ENCODE peak calls at places on chromosomes 2 and 18, in seven cellular contexts. One of them, this sample, is unnamed. For H3K4me1, the result is how much of the 10 kb centered on the place peaks cover.

GRCh38 chr18:9730786-9731185 is 22.7 kb downstream of the RAB31 start:
- DNase-seq in SK-N-SH: no peak
- DNase-seq in pancreas: no peak
- DNase-seq in adipocyte: no peak
- DNase-seq in A673: no peak
- DNase-seq in CD4-positive, alpha-beta memory T cell: no peak
- DNase-seq in CD8-positive, alpha-beta memory T cell: no peak
- DNase-seq in this sample: no peak

GRCh38 chr2:236742936-236743622 is 173.5 kb downstream of the ACKR3 start:
- DNase-seq in SK-N-SH: no peak
- DNase-seq in pancreas: no peak
- DNase-seq in adipocyte: peak
- DNase-seq in A673: no peak
- DNase-seq in CD4-positive, alpha-beta memory T cell: no peak
- DNase-seq in CD8-positive, alpha-beta memory T cell: no peak
- DNase-seq in this sample: no peak

GRCh38 chr2:232455426-232456255 is at the start of gene ALPI:
- DNase-seq in SK-N-SH: no peak
- DNase-seq in pancreas: no peak
- DNase-seq in adipocyte: no peak
- DNase-seq in A673: no peak
- DNase-seq in CD4-positive, alpha-beta memory T cell: no peak
- DNase-seq in CD8-positive, alpha-beta memory T cell: no peak
- DNase-seq in this sample: no peak

GRCh38 chr18:3447035-3447894 is 2.7 kb upstream of the TGIF1 start:
- DNase-seq in SK-N-SH: peak
- DNase-seq in pancreas: no peak
- DNase-seq in adipocyte: peak
- DNase-seq in A673: peak
- DNase-seq in CD4-positive, alpha-beta memory T cell: no peak
- DNase-seq in CD8-positive, alpha-beta memory T cell: no peak
- DNase-seq in this sample: no peak

GRCh38 chr2:120759543-120760331 is 24.1 kb downstream of the GLI2 start:
- DNase-seq in SK-N-SH: no peak
- DNase-seq in pancreas: no peak
- DNase-seq in adipocyte: no peak
- DNase-seq in A673: no peak
- DNase-seq in CD4-positive, alpha-beta memory T cell: no peak
- DNase-seq in CD8-positive, alpha-beta memory T cell: no peak
- DNase-seq in this sample: no peak

GRCh38 chr2:158745067-158745865 is 49.9 kb upstream of the DAPL1 start:
- DNase-seq in SK-N-SH: peak
- DNase-seq in pancreas: peak
- DNase-seq in adipocyte: peak
- DNase-seq in A673: peak
- DNase-seq in CD4-positive, alpha-beta memory T cell: no peak
- DNase-seq in CD8-positive, alpha-beta memory T cell: peak
- DNase-seq in this sample: no peak

GRCh38 chr2:45793564-45793963 is 142.1 kb downstream of the PRKCE start:
- DNase-seq in SK-N-SH: no peak
- DNase-seq in pancreas: peak
- DNase-seq in adipocyte: no peak
- DNase-seq in A673: no peak
- DNase-seq in CD4-positive, alpha-beta memory T cell: no peak
- DNase-seq in CD8-positive, alpha-beta memory T cell: no peak
- DNase-seq in this sample: no peak

GRCh38 chr2:12718662-12719399 is 2.1 kb downstream of the TRIB2 start:
- DNase-seq in SK-N-SH: peak
- DNase-seq in pancreas: no peak
- DNase-seq in adipocyte: peak
- DNase-seq in A673: no peak
- DNase-seq in CD4-positive, alpha-beta memory T cell: peak
- DNase-seq in CD8-positive, alpha-beta memory T cell: peak
- DNase-seq in this sample: peak

GRCh38 chr2:172148246-172148645 is 45.5 kb upstream of the DLX2 start:
- DNase-seq in SK-N-SH: no peak
- DNase-seq in pancreas: no peak
- DNase-seq in adipocyte: peak
- DNase-seq in A673: no peak
- DNase-seq in CD4-positive, alpha-beta memory T cell: no peak
- DNase-seq in CD8-positive, alpha-beta memory T cell: no peak
- DNase-seq in this sample: no peak

GRCh38 chr2:11998626-11999378 is 252.4 kb downstream of the LPIN1 start:
- DNase-seq in SK-N-SH: no peak
- DNase-seq in pancreas: no peak
- DNase-seq in adipocyte: peak
- DNase-seq in A673: no peak
- DNase-seq in CD4-positive, alpha-beta memory T cell: no peak
- DNase-seq in CD8-positive, alpha-beta memory T cell: no peak
- DNase-seq in this sample: no peak

GRCh38 chr2:47785986-47786385 is 3.0 kb downstream of the MSH6 start:
- DNase-seq in SK-N-SH: no peak
- DNase-seq in pancreas: no peak
- DNase-seq in adipocyte: no peak
- DNase-seq in A673: no peak
- DNase-seq in CD4-positive, alpha-beta memory T cell: no peak
- DNase-seq in CD8-positive, alpha-beta memory T cell: no peak
- DNase-seq in this sample: no peak

GRCh38 chr2:235669269-235669831 is 175.5 kb downstream of the AGAP1 start:
- DNase-seq in SK-N-SH: peak
- DNase-seq in pancreas: peak
- DNase-seq in adipocyte: peak
- DNase-seq in A673: peak
- DNase-seq in CD4-positive, alpha-beta memory T cell: peak
- DNase-seq in CD8-positive, alpha-beta memory T cell: no peak
- DNase-seq in this sample: peak

DNA sequence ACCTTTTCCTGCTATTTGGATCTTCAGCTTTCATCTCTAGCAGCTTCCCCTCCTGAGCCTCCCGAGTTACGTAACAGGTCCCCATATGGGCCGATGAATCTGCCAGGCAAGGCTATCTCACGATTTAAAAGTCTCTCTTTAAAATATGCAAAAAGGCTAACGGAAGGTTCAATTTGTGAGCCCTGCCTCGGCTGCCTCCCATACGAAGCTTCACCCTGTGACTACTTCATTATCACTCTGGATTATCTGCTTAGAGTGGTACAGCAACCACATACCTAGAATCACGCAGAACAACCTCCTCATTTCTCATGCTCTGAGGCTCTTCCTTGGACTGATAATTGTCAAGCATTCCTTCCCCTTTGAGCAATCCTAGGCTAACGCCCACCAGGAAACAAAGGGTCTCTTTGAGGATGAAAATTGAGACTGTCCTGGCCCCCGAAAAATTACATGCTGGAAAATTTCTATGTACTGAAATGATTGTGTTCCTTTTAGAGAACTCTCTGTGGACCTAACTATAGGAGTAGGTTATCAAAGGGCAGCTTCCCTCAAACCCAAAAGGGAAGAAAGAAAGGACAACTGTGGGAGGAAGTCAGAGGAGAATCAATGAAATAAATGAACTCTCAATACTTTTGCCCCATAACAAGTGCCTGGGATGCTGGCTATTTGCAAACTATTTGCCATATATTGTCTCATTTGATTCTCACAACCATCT is 147.3 kb downstream of the ZEB2 start:
- DNase-seq in SK-N-SH: no peak
- DNase-seq in pancreas: no peak
- DNase-seq in adipocyte: peak
- DNase-seq in A673: peak
- DNase-seq in CD4-positive, alpha-beta memory T cell: no peak
- DNase-seq in CD8-positive, alpha-beta memory T cell: no peak
- DNase-seq in this sample: no peak
- H3K4me1 ChIP-seq in SK-N-SH: under half
- H3K4me1 ChIP-seq in pancreas: under half
- H3K4me1 ChIP-seq in adipocyte: under half
- H3K4me1 ChIP-seq in A673: under half
- H3K4me1 ChIP-seq in CD4-positive, alpha-beta memory T cell: under half
- H3K4me1 ChIP-seq in CD8-positive, alpha-beta memory T cell: under half
- H3K4me1 ChIP-seq in this sample: half or more

GRCh38 chr2:212441141-212441540 is 97.5 kb downstream of the ERBB4 start:
- DNase-seq in SK-N-SH: no peak
- DNase-seq in pancreas: no peak
- DNase-seq in adipocyte: no peak
- DNase-seq in A673: no peak
- DNase-seq in CD4-positive, alpha-beta memory T cell: no peak
- DNase-seq in CD8-positive, alpha-beta memory T cell: no peak
- DNase-seq in this sample: no peak

DNA sequence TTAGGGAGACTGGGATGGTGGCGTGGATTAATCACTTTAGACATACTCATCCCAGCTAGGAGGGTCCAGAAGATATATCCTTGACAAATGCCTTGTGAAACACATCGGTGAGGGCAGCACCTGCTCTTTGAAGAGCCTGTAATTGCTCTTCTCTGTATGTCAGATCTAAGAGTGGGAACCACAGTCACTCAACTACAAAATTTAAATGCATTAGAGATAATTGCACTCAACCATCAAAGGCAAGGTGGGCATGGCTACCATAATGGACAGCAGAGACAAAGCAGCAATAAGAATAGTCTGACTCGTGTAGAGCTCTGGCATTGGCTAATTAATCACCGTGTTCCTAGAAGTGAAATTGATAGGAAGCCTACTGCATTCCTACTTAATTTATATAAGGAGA is 96.8 kb downstream of the ERBB4 start:
- DNase-seq in SK-N-SH: no peak
- DNase-seq in pancreas: no peak
- DNase-seq in adipocyte: no peak
- DNase-seq in A673: no peak
- DNase-seq in CD4-positive, alpha-beta memory T cell: no peak
- DNase-seq in CD8-positive, alpha-beta memory T cell: no peak
- DNase-seq in this sample: no peak
- H3K4me1 ChIP-seq in SK-N-SH: under half
- H3K4me1 ChIP-seq in pancreas: under half
- H3K4me1 ChIP-seq in adipocyte: under half
- H3K4me1 ChIP-seq in A673: under half
- H3K4me1 ChIP-seq in CD4-positive, alpha-beta memory T cell: under half
- H3K4me1 ChIP-seq in CD8-positive, alpha-beta memory T cell: under half
- H3K4me1 ChIP-seq in this sample: under half

DNA sequence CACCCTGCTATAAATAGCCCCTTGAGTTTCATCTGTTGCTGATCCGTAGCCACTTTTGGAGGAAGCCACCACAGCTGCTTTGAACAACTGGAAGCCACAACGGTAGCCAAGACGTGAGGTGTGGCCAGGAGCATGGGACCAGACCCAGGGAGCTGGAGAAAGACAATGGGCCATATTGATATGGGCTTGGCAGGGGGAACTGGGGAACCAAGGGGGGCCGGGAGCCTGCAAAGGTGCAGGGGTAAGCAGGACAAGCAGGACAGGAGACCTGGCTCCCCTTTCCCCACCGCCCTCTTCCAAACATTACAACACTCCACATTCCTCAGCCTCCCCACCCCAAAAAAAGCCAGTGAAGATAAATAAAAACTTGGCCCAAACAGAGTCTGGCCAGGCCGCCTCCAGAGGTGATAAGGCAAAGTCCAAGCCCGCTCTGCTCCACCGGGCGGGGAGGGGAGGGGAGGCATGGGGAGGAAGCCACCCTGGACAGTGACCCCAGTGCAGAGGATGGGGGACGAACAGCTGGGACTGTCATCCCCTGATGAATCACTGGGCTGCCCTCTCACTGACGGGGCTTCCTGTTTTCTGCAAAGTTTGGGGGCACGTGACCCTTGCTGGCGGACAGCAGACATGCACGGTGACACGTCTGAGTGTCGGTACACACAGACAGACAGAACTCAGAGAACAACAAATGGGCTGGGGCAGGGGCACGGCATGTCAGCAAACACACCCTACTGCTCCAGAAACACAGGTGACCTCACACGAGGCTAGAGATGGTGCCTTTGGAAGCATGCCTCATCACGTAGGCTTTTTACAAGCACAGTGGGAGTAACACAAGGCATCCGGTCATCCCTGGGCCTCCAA is 100.3 kb downstream of the TNS1 start:
- DNase-seq in SK-N-SH: no peak
- DNase-seq in pancreas: peak
- DNase-seq in adipocyte: peak
- DNase-seq in A673: no peak
- DNase-seq in CD4-positive, alpha-beta memory T cell: no peak
- DNase-seq in CD8-positive, alpha-beta memory T cell: no peak
- DNase-seq in this sample: peak
- H3K4me1 ChIP-seq in SK-N-SH: half or more
- H3K4me1 ChIP-seq in pancreas: half or more
- H3K4me1 ChIP-seq in adipocyte: half or more
- H3K4me1 ChIP-seq in A673: under half
- H3K4me1 ChIP-seq in CD4-positive, alpha-beta memory T cell: under half
- H3K4me1 ChIP-seq in CD8-positive, alpha-beta memory T cell: under half
- H3K4me1 ChIP-seq in this sample: under half

DNA sequence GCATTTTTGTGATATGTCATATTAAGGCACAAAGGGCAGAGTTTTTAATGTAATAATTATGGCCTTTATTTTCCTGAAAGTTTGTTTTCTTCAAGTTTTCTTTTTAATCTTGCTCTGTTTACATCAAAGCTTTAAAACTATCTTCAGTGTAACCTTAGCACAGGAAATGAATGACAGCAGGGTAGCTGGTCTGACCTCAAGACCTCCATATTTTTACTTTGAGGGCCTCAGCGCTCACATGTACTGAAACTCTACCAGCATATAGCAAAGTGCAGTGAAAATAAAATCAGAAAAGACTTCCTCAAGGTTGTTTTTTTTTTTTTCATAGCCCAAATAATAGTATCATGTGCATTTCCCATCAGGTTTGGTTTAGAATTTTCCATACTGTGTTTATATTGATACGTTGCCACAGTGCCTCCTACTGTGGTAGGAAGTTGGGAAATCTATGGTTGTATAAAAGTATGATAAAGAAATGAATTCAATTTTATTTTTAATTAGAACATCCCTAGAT is 163.4 kb downstream of the UBE2E3 start:
- DNase-seq in SK-N-SH: no peak
- DNase-seq in pancreas: no peak
- DNase-seq in adipocyte: no peak
- DNase-seq in A673: no peak
- DNase-seq in CD4-positive, alpha-beta memory T cell: no peak
- DNase-seq in CD8-positive, alpha-beta memory T cell: peak
- DNase-seq in this sample: no peak
- H3K4me1 ChIP-seq in SK-N-SH: under half
- H3K4me1 ChIP-seq in pancreas: under half
- H3K4me1 ChIP-seq in adipocyte: under half
- H3K4me1 ChIP-seq in A673: under half
- H3K4me1 ChIP-seq in CD4-positive, alpha-beta memory T cell: half or more
- H3K4me1 ChIP-seq in CD8-positive, alpha-beta memory T cell: half or more
- H3K4me1 ChIP-seq in this sample: under half

DNA sequence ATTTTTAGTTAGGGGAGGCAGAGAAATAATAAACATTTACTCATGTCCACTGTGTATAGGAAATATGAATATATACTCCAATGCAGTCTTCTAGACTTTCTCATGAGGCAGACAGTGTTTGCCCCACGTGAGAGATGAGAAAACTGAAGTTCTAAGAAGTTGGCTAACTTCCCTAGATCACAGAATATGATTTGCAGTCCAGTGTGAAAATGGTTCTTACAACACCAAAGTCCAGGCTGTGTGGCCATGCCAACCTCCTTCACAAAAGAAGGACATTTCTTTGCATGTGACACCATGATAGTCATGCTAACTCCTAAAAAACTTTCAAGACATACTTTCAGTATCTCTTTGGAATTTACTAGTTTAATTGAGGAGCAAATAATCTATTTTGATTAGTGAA is 143.7 kb downstream of the IRS1 start:
- DNase-seq in SK-N-SH: no peak
- DNase-seq in pancreas: no peak
- DNase-seq in adipocyte: peak
- DNase-seq in A673: no peak
- DNase-seq in CD4-positive, alpha-beta memory T cell: no peak
- DNase-seq in CD8-positive, alpha-beta memory T cell: no peak
- DNase-seq in this sample: no peak
- H3K4me1 ChIP-seq in SK-N-SH: under half
- H3K4me1 ChIP-seq in pancreas: under half
- H3K4me1 ChIP-seq in adipocyte: under half
- H3K4me1 ChIP-seq in A673: half or more
- H3K4me1 ChIP-seq in CD4-positive, alpha-beta memory T cell: under half
- H3K4me1 ChIP-seq in CD8-positive, alpha-beta memory T cell: under half
- H3K4me1 ChIP-seq in this sample: half or more

This sample was measured in SJSA1.